ENCODE peak calls at places on chromosomes 7 and 10, in four cellular contexts. J is B cell; P is fibroblast of the aortic adventitia; U is CD8-positive, alpha-beta T cell. V is an unnamed sample.

GRCh38 chr7:117444646-117445045 is 17.4 kb upstream of the ASZ1 start:
- DNase-seq in J (no peak), P (no peak), U (no peak), V (no peak)

GRCh38 chr7:11294965-11295364 is 321.3 kb downstream of the PHF14 start:
- DNase-seq in J (no peak), P (no peak), U (no peak), V (no peak)

GRCh38 chr7:386385-386784 is 96.4 kb downstream of the FOXL3 start:
- DNase-seq in J (no peak), P (no peak), U (no peak), V (no peak)

GRCh38 chr7:17952387-17952786 is 12.1 kb upstream of the SNX13 start:
- DNase-seq in J (no peak), P (no peak), U (no peak), V (peak)

GRCh38 chr10:10353326-10353725 is 664.3 kb upstream of the CELF2 start:
- DNase-seq in J (no peak), P (no peak), U (no peak), V (no peak)

GRCh38 chr10:30057421-30057841 is 2.0 kb downstream of the JCAD start:
- DNase-seq in J (no peak), P (no peak), U (no peak), V (no peak)

GRCh38 chr10:110993024-110993693 is 73.8 kb downstream of the SHOC2 start:
- DNase-seq in J (no peak), P (peak), U (peak), V (peak)

GRCh38 chr7:80385512-80385911 is 126.4 kb downstream of the GNAT3 start:
- DNase-seq in J (no peak), P (no peak), U (no peak), V (no peak)

GRCh38 chr7:142485617-142486226 is 227.9 kb upstream of the PRSS58 start:
- DNase-seq in J (no peak), P (no peak), U (peak), V (no peak)

GRCh38 chr10:46548781-46549090 is 7.7 kb downstream of the GPRIN2 start:
- DNase-seq in J (peak), P (no peak), U (no peak), V (no peak)

GRCh38 chr10:35780970-35781642 is 139.0 kb upstream of the FZD8 start:
- DNase-seq in J (no peak), P (peak), U (no peak), V (no peak)

GRCh38 chr7:106986450-106986977 is 58.0 kb upstream of the PRKAR2B start:
- DNase-seq in J (no peak), P (no peak), U (no peak), V (no peak)

GRCh38 chr10:115432188-115432819 is 339.1 kb downstream of the ATRNL1 start:
- DNase-seq in J (no peak), P (no peak), U (no peak), V (peak)

DNA sequence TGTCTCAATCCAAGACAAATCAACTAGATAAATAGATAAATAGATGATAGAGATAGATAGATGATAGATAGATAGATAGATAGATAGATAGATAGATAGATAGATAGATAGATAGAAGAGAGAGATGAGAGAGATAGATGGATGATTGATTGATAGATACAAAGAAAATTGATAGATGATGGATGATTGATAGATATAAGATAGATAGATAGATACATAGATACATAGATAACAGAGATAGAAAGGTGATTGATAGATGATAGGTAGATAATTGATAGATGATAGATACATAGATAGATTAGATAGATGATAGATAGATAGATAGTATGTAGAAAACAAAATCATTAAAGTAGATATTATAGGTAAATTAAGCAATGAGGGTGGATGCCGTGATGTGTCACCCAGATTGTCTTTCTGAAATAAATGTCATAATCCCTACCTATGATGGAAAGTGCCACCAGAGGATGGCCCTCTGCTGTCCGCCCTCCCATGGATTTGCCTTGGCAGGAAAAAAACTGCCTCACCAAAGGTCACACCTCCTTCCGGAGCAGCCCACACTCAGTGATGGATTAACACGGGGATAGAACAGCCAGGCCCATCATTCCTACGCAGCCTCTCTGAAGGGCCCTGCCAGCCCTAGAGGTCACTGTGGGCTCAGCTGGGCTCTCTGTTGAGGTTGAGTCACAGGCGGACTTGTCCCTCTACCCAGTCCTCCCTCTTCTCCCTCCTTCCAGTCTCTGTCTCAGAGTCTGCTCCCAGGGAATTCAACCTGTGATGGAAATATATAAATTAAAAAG is 50.8 kb downstream of the KCNH2 start:
- DNase-seq in J (no peak), P (no peak), U (no peak), V (no peak)
- TF ChIP-seq CTCF in J (no peak), P (no peak), U (no peak), V (no peak)

GRCh38 chr10:72332423-72333110 is 22.2 kb downstream of the DNAJB12 start:
- DNase-seq in J (no peak), P (no peak), U (no peak), V (no peak)
- TF ChIP-seq CTCF in J (no peak), P (no peak), U (no peak), V (no peak)

DNA sequence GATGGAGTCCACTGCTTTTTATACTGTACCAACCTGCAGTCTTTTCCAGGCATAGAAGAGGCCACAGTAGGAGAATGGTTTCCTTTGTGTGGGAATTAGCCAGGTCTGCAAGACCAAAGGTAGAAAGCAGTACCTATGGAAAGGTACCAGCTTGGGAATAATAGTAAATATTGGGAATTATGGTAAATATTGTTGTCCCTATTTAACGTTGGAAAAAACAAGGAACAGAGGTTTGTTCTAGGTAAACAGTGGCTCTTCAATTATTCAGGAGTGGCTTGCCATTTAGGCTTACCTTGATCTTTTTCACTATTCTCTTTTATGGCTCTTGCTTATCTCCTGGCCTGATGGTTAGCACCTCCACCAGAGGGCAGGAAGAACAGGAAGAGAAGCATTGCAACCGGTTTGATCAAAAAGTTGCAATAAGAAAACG is 43.9 kb upstream of the GSAP start:
- DNase-seq in J (no peak), P (no peak), U (no peak), V (no peak)
- TF ChIP-seq CTCF in J (no peak), P (no peak), U (no peak), V (no peak)

DNA sequence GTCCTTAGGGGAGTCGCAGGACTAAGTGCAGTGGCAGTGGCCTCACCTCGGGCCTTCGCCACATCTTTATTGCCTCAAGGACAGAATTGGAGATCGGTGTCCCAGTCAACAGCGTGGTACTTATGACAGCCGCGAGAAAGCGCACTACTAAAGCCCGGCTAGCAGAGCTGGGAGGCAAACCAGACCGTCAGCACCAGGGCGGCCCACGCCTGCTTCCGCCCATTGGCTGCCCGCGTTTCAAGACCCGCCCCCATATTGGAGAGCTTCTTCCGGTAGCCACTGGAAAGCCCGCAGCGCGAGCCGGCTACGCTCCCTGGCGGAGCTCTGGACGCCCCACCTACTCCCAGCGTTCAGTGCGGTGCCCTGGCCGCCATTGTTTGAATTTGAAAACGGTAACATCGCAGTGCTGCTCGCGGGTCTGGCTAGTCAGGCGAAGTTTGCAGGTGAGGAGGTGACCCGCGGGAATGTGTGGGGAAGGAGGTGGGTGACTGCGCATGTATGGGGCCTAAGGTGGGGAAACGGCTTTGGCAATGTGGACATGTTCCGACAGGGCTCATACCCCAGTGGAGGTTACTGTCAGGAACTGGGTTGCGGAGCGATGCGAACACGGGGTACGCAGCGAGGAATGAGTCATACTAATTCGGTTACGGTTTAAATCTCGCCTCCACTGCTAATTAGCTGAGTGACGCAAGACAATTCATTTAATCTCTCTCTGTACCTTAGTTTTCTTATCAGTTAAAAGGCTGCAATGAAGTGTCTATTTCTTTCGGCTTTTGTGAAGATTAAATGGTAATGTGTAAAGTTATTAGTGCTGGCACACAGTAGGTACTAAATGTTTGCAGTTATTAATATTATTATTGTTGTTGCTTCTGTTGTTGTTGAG is at the start of gene KIF20B:
- DNase-seq in J (peak), P (peak), U (peak), V (peak)
- TF ChIP-seq CTCF in J (peak), P (peak), U (peak), V (peak)

GRCh38 chr7:7969306-7970112 is 913 bp downstream of the GLCCI1 start:
- DNase-seq in J (peak), P (peak), U (peak), V (peak)

GRCh38 chr7:7966141-7966734 is 2.4 kb upstream of the GLCCI1 start:
- DNase-seq in J (no peak), P (no peak), U (no peak), V (peak)

GRCh38 chr7:7970113-7970619 is 1.6 kb downstream of the GLCCI1 start:
- DNase-seq in J (no peak), P (no peak), U (no peak), V (no peak)

GRCh38 chr7:7968544-7969305 is at the start of gene GLCCI1:
- DNase-seq in J (peak), P (peak), U (peak), V (peak)

DNA sequence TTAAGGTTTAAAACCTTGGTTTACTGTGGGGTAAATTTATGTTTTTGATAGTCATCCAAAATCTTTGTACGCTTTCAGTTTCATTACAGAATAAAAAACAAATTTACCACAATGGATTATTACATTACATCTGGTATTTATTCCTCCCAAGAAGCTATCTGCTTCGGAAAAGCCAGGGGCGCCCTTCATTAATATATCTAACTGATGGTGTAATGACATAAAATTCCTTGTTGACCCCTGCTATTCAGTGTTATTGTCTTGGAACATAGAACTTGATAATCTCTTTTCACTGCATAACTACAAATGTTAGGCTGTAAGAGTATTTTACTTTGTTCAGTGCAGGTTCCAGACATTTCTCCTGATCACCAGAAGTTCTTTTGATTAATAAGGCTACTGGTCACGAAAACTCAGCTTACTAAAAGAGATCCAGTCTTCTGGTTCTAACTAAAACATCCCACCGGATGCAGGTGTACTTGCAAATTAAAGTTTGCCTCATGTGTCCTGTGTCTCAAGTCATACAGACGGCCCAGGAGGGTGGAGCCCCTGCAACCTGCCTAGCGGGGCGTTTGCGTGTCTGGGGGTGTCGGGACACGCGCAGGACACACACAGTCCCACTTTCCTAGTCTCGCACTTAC is 570 bp upstream of the GLCCI1 start:
- DNase-seq in J (no peak), P (no peak), U (no peak), V (no peak)
- TF ChIP-seq CTCF in J (no peak), P (no peak), U (no peak), V (no peak)

GRCh38 chr7:101899616-101900015 is 82.2 kb downstream of the CUX1 start:
- DNase-seq in J (no peak), P (no peak), U (no peak), V (no peak)

GRCh38 chr7:101901661-101902491 is 84.5 kb downstream of the CUX1 start:
- DNase-seq in J (no peak), P (peak), U (no peak), V (no peak)

GRCh38 chr7:101898019-101898575 is 80.7 kb downstream of the CUX1 start:
- DNase-seq in J (no peak), P (no peak), U (no peak), V (no peak)

GRCh38 chr7:101902680-101903504 is 85.5 kb downstream of the CUX1 start:
- DNase-seq in J (no peak), P (no peak), U (no peak), V (no peak)

DNA sequence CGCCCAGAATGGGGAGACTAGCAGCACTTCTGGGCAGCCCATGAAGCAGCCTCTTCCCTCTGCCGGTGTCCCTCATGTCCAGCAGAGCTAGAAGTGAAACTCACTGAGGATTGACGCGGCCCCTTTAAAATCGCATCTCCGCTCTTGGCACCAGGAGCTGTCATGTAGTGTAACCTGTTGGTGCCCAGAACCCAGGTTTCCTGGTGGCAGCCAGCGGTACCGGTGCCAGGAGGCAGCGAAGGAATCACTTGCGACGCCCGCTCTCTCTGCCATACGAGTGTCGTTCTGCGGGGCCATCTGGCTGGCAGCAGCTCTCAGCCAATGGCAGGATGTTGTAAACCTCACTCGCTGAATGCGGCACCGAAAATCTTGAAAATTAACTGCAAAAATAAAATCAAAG is 82.7 kb downstream of the CUX1 start:
- DNase-seq in J (no peak), P (no peak), U (no peak), V (no peak)
- TF ChIP-seq CTCF in J (no peak), P (no peak), U (no peak), V (no peak)

V was measured in GM13977.